ENCODE peak calls at places on chromosome 1, in five cellular contexts. F, O, J, T and L are unnamed samples.

GRCh38 chr1:226946841-226947240 is 6.7 kb downstream of the COQ8A start:
- DNase-seq in F (no peak), O (no peak), J (no peak), T (no peak), L (no peak)

GRCh38 chr1:151710187-151710586 is 6.4 kb downstream of the CELF3 start:
- DNase-seq in F (peak; percentile 8), O (peak; percentile 89), J (no peak), T (peak; percentile 62), L (no peak)

GRCh38 chr1:98278055-98278454 is 357.2 kb upstream of the DPYD start:
- DNase-seq in F (no peak), O (peak; percentile 54), J (no peak), T (no peak), L (no peak)

GRCh38 chr1:193031431-193031830 is 27.7 kb downstream of the UCHL5 start:
- DNase-seq in F (no peak), O (no peak), J (peak; percentile 21), T (peak; percentile 50), L (no peak)

GRCh38 chr1:37875833-37876232 is 16.4 kb upstream of the MTF1 start:
- DNase-seq in F (no peak), O (no peak), J (no peak), T (peak; percentile 16), L (no peak)

GRCh38 chr1:10687142-10687715 is 109.2 kb downstream of the CASZ1 start:
- DNase-seq in F (no peak), O (no peak), J (no peak), T (no peak), L (no peak)

GRCh38 chr1:157580179-157580827 is 17.6 kb downstream of the FCRL4 start:
- DNase-seq in F (no peak), O (peak; percentile 69), J (peak; percentile 92), T (peak; percentile 66), L (peak; percentile 61)

GRCh38 chr1:204415351-204415750 is 3.7 kb upstream of the PPP1R15B start:
- DNase-seq in F (no peak), O (no peak), J (no peak), T (no peak), L (no peak)

GRCh38 chr1:53470155-53470554 is 11.0 kb downstream of the DMRTB1 start:
- DNase-seq in F (no peak), O (peak; percentile 96), J (no peak), T (peak; percentile 92), L (no peak)

GRCh38 chr1:243623831-243624230 is 226.2 kb downstream of the AKT3 start:
- DNase-seq in F (no peak), O (no peak), J (no peak), T (no peak), L (no peak)

GRCh38 chr1:160794396-160794795 is 1.6 kb upstream of the LY9 start:
- DNase-seq in F (no peak), O (no peak), J (no peak), T (no peak), L (no peak)

GRCh38 chr1:203534526-203534925 is 40.6 kb downstream of the OPTC start:
- DNase-seq in F (no peak), O (peak; percentile 1), J (no peak), T (peak; percentile 98), L (no peak)

GRCh38 chr1:7491089-7491817 is 279.8 kb upstream of the VAMP3 start:
- DNase-seq in F (no peak), O (no peak), J (no peak), T (peak; percentile 63), L (no peak)

GRCh38 chr1:150992626-150993025 is 10.5 kb downstream of the ANXA9 start:
- DNase-seq in F (no peak), O (no peak), J (no peak), T (no peak), L (no peak)

GRCh38 chr1:21910528-21911204 is 26.4 kb downstream of the HSPG2 start:
- DNase-seq in F (no peak), O (no peak), J (no peak), T (no peak), L (no peak)
- H3K4me1 ChIP-seq in F (no peaks in the 10 kb centered on the region), O (peaks cover 39% of the 10 kb centered on the region), J (no peaks in the 10 kb centered on the region), T (peaks cover 77% of the 10 kb centered on the region), L (no peaks in the 10 kb centered on the region)

GRCh38 chr1:15189692-15190321 is 36.3 kb downstream of the TMEM51 start:
- DNase-seq in F (no peak), O (no peak), J (no peak), T (no peak), L (no peak)
- H3K4me1 ChIP-seq in F (no peaks in the 10 kb centered on the region), O (peaks cover 20% of the 10 kb centered on the region), J (no peaks in the 10 kb centered on the region), T (peaks cover 33% of the 10 kb centered on the region), L (no peaks in the 10 kb centered on the region)

GRCh38 chr1:27576846-27577245 is 27.1 kb downstream of the AHDC1 start:
- DNase-seq in F (no peak), O (no peak), J (no peak), T (no peak), L (no peak)
- H3K4me1 ChIP-seq in F (peaks cover 5% of the 10 kb centered on the region), O (peaks cover 48% of the 10 kb centered on the region), J (peaks cover 6% of the 10 kb centered on the region), T (peaks cover 63% of the 10 kb centered on the region), L (no peaks in the 10 kb centered on the region)

DNA sequence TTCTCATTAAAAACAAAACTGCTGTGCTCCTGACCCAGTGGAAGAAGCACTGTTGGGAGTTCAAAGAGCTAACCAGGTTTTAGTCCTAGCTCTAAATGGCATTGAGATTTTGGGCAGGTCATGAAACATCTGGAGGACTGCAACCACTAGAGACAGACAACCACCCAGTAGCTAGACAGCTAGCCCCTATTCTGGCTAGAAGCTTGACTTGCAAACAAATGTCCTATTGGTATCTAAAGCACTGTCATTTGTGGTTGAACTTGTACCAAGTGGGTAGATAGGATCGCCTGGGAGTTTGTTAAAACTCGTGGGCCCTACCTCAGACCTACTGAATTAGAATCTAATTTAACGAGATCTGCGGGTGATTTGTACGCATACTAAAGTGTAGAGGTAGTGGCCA is 6.9 kb downstream of the RPL11 start:
- DNase-seq in F (no peak), O (no peak), J (no peak), T (no peak), L (no peak)
- H3K4me1 ChIP-seq in F (peaks cover 5% of the 10 kb centered on the region), O (peaks cover 5% of the 10 kb centered on the region), J (peaks cover 3% of the 10 kb centered on the region), T (peaks cover 9% of the 10 kb centered on the region), L (peaks cover 11% of the 10 kb centered on the region)

GRCh38 chr1:6244401-6245054 is 549 bp downstream of the HES3 start:
- DNase-seq in F (no peak), O (peak; percentile 47), J (no peak), T (no peak), L (no peak)

GRCh38 chr1:6243993-6244392 is at the start of gene HES3:
- DNase-seq in F (no peak), O (peak; percentile 81), J (no peak), T (no peak), L (no peak)

GRCh38 chr1:6245869-6246496 is 2.0 kb downstream of the HES3 start:
- DNase-seq in F (no peak), O (peak; percentile 94), J (no peak), T (no peak), L (no peak)

GRCh38 chr1:6246497-6247295 is 2.7 kb downstream of the HES3 start:
- DNase-seq in F (peak; percentile 54), O (peak; percentile 95), J (peak; percentile 53), T (peak; percentile 83), L (peak; percentile 69)

GRCh38 chr1:6245086-6245868 is 1.3 kb downstream of the HES3 start:
- DNase-seq in F (peak; percentile 58), O (peak; percentile 96), J (peak; percentile 82), T (peak; percentile 88), L (peak; percentile 90)
- H3K4me1 ChIP-seq in F (peaks cover 30% of the 10 kb centered on the region), O (peaks cover 38% of the 10 kb centered on the region), J (no peaks in the 10 kb centered on the region), T (peaks cover 17% of the 10 kb centered on the region), L (peaks cover 18% of the 10 kb centered on the region)